ENCODE peak calls at places on chromosomes 7 and 10, in nine cellular contexts. X, E, K, Z, B, M, R, S and V are unnamed samples. For H3K36me3, the result is how much of the 10 kb centered on the place peaks cover.

GRCh38 chr10:905972-906371 is 25.5 kb downstream of the LARP4B start:
- DNase-seq in X (no peak), E (no peak), K (no peak), Z (no peak), B (no peak), M (no peak), R (no peak), S (no peak), V (no peak)

GRCh38 chr7:32579776-32580175 is 84.5 kb downstream of the AVL9 start:
- DNase-seq in X (no peak), E (no peak), K (no peak), Z (no peak), B (no peak), M (no peak), R (no peak), S (no peak), V (no peak)

GRCh38 chr7:34449765-34450164 is 208.3 kb upstream of the NPSR1 start:
- DNase-seq in X (no peak), E (no peak), K (no peak), Z (no peak), B (no peak), M (no peak), R (no peak), S (no peak), V (no peak)

GRCh38 chr7:23544913-23545354 is 13.2 kb upstream of the TRA2A start:
- DNase-seq in X (peak), E (peak), K (peak), Z (no peak), B (no peak), M (no peak), R (no peak), S (no peak), V (peak)

GRCh38 chr10:11392776-11393175 is 218.7 kb downstream of the USP6NL start:
- DNase-seq in X (no peak), E (no peak), K (no peak), Z (no peak), B (peak), M (no peak), R (no peak), S (no peak), V (no peak)

GRCh38 chr7:86918245-86918644 is 141.2 kb downstream of the ELAPOR2 start:
- DNase-seq in X (no peak), E (no peak), K (no peak), Z (no peak), B (no peak), M (no peak), R (no peak), S (no peak), V (no peak)

GRCh38 chr7:23022258-23022745 is 8.4 kb upstream of the HYCC1 start:
- DNase-seq in X (peak), E (peak), K (peak), Z (no peak), B (no peak), M (no peak), R (no peak), S (no peak), V (peak)

GRCh38 chr7:139875821-139876241 is 46.8 kb downstream of the TBXAS1 start:
- DNase-seq in X (no peak), E (no peak), K (no peak), Z (peak), B (peak), M (no peak), R (no peak), S (no peak), V (no peak)

DNA sequence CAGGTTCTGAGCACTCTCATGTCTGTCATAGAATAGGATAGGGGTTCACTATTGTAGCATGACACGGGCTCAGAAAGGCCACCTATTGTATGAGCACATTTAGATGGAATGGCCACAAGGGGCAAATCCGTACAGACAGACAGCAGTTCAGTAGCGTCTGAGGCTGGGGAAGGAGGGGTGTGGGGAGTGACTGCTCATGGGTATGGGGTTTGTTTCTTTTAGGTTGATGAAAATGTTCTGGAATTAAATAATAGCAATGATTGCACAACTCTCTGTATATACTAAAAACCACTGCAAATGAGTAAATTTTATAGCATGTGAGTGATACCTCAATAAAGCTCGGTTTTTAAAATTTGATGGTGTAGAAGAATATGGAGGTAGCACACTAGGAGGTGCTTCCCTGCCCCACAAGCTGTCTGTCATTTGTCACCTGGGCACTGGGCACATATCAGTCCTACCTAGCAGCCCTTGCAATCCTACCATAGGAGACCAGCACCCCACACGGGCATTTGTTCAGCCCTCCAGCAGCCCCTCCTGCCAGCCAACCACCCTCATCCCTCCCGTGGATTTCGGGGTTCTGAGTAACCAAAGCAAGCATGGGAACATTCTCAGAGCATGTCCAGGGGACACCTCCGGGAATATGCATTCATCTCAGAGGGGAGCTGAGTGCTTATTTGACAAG is 35.2 kb downstream of the KCNMA1 start:
- DNase-seq in X (no peak), E (no peak), K (peak), Z (no peak), B (no peak), M (no peak), R (no peak), S (no peak), V (no peak)
- TF ChIP-seq CTCF in X (peak), E (no peak), K (peak), Z (no peak), B (no peak), M (no peak), R (no peak), S (no peak), V (no peak)

DNA sequence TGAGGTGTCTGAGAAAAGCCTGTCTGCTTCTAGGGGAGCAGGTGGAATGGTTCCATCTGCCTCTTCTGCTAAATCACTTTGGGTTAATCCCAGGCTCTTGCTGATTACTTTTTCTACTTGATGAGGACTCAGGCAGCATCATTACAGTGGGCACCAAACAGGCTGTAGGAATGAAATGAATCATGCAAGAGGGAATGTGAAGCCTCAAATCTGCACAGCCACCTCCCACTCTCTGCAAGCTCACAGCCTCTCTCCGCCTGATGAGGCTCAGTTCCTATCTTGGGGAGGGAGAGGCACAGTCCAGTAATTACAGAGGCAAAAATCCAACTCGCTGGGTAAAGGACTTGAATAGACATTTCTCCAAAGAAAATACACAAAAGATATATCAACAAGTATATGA is 34.0 kb downstream of the HSPA12A start:
- DNase-seq in X (peak), E (no peak), K (peak), Z (no peak), B (no peak), M (no peak), R (no peak), S (peak), V (peak)
- H3K4me3 ChIP-seq in X (no peak), E (no peak), K (no peak), Z (no peak), B (no peak), M (no peak), R (no peak), S (no peak), V (no peak)

DNA sequence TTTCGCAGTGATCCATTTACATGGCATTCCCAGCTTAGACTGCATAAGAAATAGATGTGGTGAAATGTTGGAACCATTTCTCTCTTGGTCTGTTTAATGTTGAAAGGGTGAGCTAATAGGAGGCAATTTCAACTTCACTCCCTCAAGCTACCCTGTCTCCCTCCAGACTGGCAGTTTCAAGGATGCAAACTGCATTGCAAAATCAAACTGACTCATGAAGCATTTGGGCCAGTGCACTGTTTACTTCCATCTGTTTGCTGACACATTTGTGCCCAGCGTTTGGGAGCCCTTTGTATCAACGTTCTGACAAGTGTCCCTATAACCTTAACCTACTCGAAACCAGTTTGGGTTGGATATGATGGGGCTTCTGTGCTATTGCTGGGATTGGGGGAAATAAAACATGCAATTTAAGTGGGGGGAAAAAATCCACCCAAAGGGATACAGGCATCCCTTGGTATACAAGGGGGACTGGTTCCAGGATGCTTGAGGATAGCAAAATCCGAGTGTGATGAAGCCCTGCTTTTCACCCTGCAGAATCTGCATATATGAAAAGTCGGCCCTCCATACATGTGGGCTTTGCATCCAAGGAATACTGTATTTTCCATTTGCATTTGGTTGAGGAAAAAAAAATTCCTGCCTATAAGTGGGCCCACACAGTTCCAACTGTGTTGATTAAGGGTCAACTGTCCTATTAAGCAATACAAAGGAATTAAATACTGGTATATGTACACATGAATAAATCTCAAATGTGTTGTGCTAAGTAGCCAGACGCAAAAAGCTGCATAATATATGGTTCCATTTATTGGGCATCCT is 15.6 kb downstream of the RHEB start:
- DNase-seq in X (peak), E (no peak), K (peak), Z (no peak), B (no peak), M (no peak), R (no peak), S (no peak), V (peak)
- H3K36me3 ChIP-seq in X (under half), E (under half), K (under half), Z (under half), B (under half), M (under half), R (under half), S (under half), V (under half)

DNA sequence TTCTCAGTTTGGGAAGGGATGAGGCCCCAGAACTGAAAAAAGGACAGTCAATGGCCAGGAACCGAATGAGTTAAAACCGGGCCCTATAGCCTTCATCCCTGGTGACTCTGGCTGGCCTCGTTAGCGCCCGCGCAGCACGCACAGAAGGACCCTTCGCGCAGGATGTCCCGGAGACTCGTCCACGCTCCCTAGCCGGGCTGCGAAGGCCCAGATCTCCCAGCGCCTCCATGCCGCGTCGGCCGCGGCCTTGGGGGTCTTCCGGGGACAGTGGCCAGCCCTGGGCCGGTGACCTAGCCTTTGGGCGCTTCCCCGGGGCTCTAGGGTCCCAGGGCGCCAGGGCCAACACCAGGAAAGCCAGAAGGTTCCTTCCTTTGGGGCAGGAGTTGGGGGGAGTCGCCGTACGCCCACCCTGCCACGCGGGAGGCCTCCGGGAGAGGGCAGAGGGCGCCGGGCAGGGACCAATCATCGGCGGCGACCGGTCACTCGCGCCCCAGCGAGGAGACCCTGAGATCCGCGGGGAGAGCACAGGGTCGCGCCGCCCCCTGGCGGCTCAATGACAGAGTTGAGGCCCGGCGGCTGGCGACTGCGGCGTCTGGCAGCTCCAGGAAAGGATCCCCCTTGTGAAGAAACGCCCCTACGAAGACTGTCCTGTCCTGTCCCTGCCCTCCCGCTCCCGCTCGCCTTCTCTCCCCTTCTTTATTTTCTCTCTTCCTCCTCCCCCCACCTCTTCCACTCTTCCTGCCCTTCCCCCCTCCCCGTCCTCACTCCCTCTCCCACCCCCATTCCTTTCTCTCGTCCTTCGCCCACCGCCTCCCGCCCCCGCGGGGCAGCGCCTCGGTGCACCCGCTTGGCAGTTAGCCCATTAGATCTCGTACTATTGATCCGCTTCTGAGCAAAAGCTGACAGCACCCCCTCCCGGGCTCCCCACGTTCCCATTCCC is 62.3 kb upstream of the LBX1 start:
- DNase-seq in X (peak), E (peak), K (peak), Z (no peak), B (peak), M (peak), R (peak), S (no peak), V (no peak)
- TF ChIP-seq CTCF in X (peak), E (peak), K (peak), Z (peak), B (no peak), M (peak), R (no peak), S (peak), V (peak)

GRCh38 chr7:157096286-157097055 is 42.3 kb upstream of the UBE3C start:
- DNase-seq in X (no peak), E (no peak), K (no peak), Z (no peak), B (peak), M (no peak), R (no peak), S (no peak), V (no peak)
- H3K4me3 ChIP-seq in X (no peak), E (no peak), K (no peak), Z (no peak), B (no peak), M (no peak), R (no peak), S (no peak), V (no peak)

GRCh38 chr7:155482511-155483183 is 24.7 kb downstream of the EN2 start:
- DNase-seq in X (no peak), E (no peak), K (no peak), Z (no peak), B (no peak), M (peak), R (no peak), S (no peak), V (no peak)
- H3K36me3 ChIP-seq in X (under half), E (under half), K (under half), Z (under half), B (under half), M (under half), R (under half), S (under half), V (under half)

DNA sequence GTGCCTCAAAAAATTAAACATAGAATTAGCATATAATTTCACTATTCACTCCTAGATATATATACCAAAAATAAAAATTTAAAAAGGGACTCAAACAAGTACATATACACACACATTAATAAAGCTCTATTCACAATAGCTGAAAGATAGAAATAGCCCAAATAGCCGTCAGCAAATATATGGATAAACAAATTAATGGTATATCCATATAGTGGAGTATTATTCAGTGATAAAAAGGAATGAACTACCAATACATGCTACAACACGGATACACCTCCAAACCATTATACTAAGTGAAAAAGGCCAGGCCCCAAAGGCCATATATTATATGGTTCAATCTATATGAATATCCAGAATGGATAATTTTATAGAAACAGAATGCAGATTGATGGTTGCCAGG is 414.6 kb upstream of the LRGUK start:
- DNase-seq in X (no peak), E (no peak), K (no peak), Z (no peak), B (no peak), M (no peak), R (no peak), S (no peak), V (no peak)
- TF ChIP-seq CTCF in X (no peak), E (no peak), K (no peak), Z (no peak), B (no peak), M (no peak), R (no peak), S (no peak), V (no peak)

DNA sequence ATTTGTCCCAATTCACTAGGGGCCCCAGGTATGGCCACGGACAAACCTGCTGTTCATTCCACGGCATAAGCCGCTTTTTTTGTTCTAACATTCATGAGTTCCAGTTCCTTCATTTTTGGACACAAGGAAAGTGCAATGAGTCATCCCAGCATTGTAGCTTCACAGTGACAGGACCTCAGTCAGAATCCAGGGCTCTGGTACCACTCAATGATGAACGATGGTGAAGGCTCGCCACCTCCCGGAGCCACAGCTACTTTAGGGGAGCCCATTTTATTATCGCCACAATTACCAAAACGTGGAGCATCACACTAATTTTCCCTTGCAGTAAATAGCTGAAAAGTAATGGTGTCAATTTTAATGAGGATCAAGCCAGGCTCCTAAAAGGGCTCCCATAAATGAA is 62.9 kb downstream of the FGFR2 start:
- DNase-seq in X (no peak), E (no peak), K (no peak), Z (no peak), B (no peak), M (no peak), R (no peak), S (no peak), V (no peak)
- H3K4me3 ChIP-seq in X (no peak), E (no peak), K (no peak), Z (no peak), B (no peak), M (no peak), R (no peak), S (no peak), V (no peak)

GRCh38 chr7:1541431-1542162 is 11.1 kb downstream of the MAFK start:
- DNase-seq in X (no peak), E (no peak), K (no peak), Z (no peak), B (no peak), M (no peak), R (no peak), S (no peak), V (no peak)

GRCh38 chr7:1543826-1544177 is 12.2 kb downstream of the TMEM184A start:
- DNase-seq in X (no peak), E (no peak), K (no peak), Z (no peak), B (no peak), M (no peak), R (no peak), S (no peak), V (peak)

GRCh38 chr7:1542841-1543747 is 12.6 kb downstream of the MAFK start:
- DNase-seq in X (no peak), E (no peak), K (no peak), Z (no peak), B (no peak), M (no peak), R (peak), S (no peak), V (no peak)

GRCh38 chr7:1540391-1541271 is 10.1 kb downstream of the MAFK start:
- DNase-seq in X (no peak), E (no peak), K (no peak), Z (peak), B (no peak), M (no peak), R (peak), S (no peak), V (no peak)

DNA sequence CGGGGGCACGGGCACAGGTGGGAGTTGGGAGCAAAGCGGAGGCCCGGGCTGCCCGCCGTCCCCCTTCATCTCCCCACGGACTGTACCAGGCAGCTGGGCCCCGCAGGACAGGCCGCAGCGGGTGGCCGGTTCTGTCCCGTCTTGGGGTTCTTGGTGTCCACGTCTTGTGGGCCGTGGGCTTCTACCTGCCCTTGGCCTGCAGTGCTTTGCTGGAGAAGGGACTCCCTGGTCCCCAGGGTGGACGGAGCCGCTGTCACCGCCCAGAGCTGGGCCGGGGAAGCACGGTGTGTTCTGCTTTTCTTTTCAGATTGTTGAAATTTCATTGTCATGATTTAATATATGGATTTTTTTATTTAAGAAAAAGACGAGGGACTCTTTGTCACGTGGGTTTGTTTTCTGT is 11.8 kb downstream of the MAFK start:
- DNase-seq in X (no peak), E (no peak), K (no peak), Z (no peak), B (no peak), M (no peak), R (no peak), S (no peak), V (no peak)
- H3K36me3 ChIP-seq in X (under half), E (under half), K (under half), Z (under half), B (under half), M (under half), R (under half), S (under half), V (under half)

GRCh38 chr7:21364838-21365267 is 63.0 kb upstream of the SP4 start:
- DNase-seq in X (no peak), E (no peak), K (no peak), Z (no peak), B (no peak), M (no peak), R (no peak), S (no peak), V (peak)

GRCh38 chr7:21365866-21366624 is 61.8 kb upstream of the SP4 start:
- DNase-seq in X (peak), E (no peak), K (peak), Z (no peak), B (no peak), M (no peak), R (no peak), S (peak), V (peak)

GRCh38 chr7:21367081-21367480 is 60.8 kb upstream of the SP4 start:
- DNase-seq in X (no peak), E (no peak), K (no peak), Z (no peak), B (no peak), M (no peak), R (no peak), S (no peak), V (peak)

GRCh38 chr7:21368317-21368716 is 59.6 kb upstream of the SP4 start:
- DNase-seq in X (no peak), E (no peak), K (no peak), Z (no peak), B (no peak), M (no peak), R (no peak), S (no peak), V (no peak)

GRCh38 chr7:21367537-21367936 is 60.3 kb upstream of the SP4 start:
- DNase-seq in X (no peak), E (no peak), K (no peak), Z (no peak), B (no peak), M (no peak), R (no peak), S (no peak), V (no peak)
- TF ChIP-seq CTCF in X (no peak), E (no peak), K (no peak), Z (no peak), B (no peak), M (no peak), R (no peak), S (no peak), V (no peak)